ENCODE peak calls at places on chromosomes 5 and 9, in nine cellular contexts. X, W, J, E, L, N, P, D and T are unnamed samples.

GRCh38 chr9:135524130-135524861 is 3.1 kb downstream of the LCN1 start:
- DNase-seq in E (no peak), X (no peak), W (peak; percentile 15), P (peak; percentile 26), N (no peak), L (peak; percentile 50), J (no peak), D (no peak), T (peak; percentile 47)

GRCh38 chr9:22241024-22241423 is 205.6 kb upstream of the DMRTA1 start:
- DNase-seq in J (no peak), L (no peak), W (no peak), D (no peak), P (no peak), X (no peak), N (peak; percentile 20), E (no peak), T (no peak)

GRCh38 chr9:136012651-136013050 is 51.5 kb upstream of the UBAC1 start:
- DNase-seq in L (peak; percentile 56), J (no peak), N (peak; percentile 28), P (peak; percentile 25), X (peak; percentile 93), W (no peak), E (no peak), D (peak; percentile 15), T (peak; percentile 14)

GRCh38 chr9:125696106-125696647 is 10.8 kb downstream of the MAPKAP1 start:
- DNase-seq in N (no peak), J (no peak), X (no peak), E (no peak), P (no peak), W (no peak), L (no peak), D (no peak), T (peak; percentile 37)

GRCh38 chr9:19408693-19409405 is at the start of gene ACER2:
- DNase-seq in P (peak; percentile 83), L (peak; percentile 96), D (peak; percentile 84), J (peak; percentile 95), W (peak; percentile 98), E (peak; percentile 91), N (peak; percentile 76), X (peak; percentile 94), T (peak; percentile 90)

GRCh38 chr5:6638236-6638635 is 5.0 kb downstream of the SRD5A1 start:
- DNase-seq in L (no peak), E (no peak), X (no peak), W (no peak), N (no peak), P (no peak), J (no peak), D (no peak), T (no peak)

GRCh38 chr9:101398930-101399640 is 434 bp downstream of the ZNF189 start:
- DNase-seq in J (peak; percentile 12), P (no peak), D (no peak), W (peak; percentile 31), N (no peak), E (peak; percentile 25), X (peak; percentile 7), L (no peak), T (no peak)

GRCh38 chr9:98885575-98886292 is 58.0 kb upstream of the COL15A1 start:
- DNase-seq in E (no peak), W (no peak), X (no peak), N (no peak), J (no peak), P (no peak), L (no peak), D (no peak), T (no peak)

GRCh38 chr5:154575869-154576806 is 98.1 kb upstream of the HAND1 start:
- DNase-seq in L (no peak), J (peak; percentile 60), X (peak; percentile 79), E (no peak), D (no peak), P (no peak), N (no peak), W (no peak), T (no peak)

GRCh38 chr5:139138790-139139189 is 59.4 kb downstream of the SIL1 start:
- DNase-seq in N (peak; percentile 61), D (peak; percentile 56), J (peak; percentile 39), L (peak; percentile 61), P (peak; percentile 37), E (no peak), X (no peak), W (peak; percentile 66), T (peak; percentile 55)

GRCh38 chr5:139134906-139135305 is 63.3 kb downstream of the SIL1 start:
- DNase-seq in N (no peak), D (no peak), W (no peak), J (no peak), E (no peak), X (no peak), L (no peak), P (no peak), T (no peak)

GRCh38 chr5:139138109-139138508 is 60.1 kb downstream of the SIL1 start:
- DNase-seq in X (no peak), W (no peak), D (peak; percentile 39), J (no peak), P (peak; percentile 31), E (no peak), L (no peak), N (peak; percentile 67), T (peak; percentile 21)

GRCh38 chr5:139140631-139141071 is 57.5 kb downstream of the SIL1 start:
- DNase-seq in J (no peak), E (no peak), W (no peak), X (no peak), L (peak; percentile 60), D (peak; percentile 30), P (peak; percentile 81), N (peak; percentile 64), T (peak; percentile 18)

DNA sequence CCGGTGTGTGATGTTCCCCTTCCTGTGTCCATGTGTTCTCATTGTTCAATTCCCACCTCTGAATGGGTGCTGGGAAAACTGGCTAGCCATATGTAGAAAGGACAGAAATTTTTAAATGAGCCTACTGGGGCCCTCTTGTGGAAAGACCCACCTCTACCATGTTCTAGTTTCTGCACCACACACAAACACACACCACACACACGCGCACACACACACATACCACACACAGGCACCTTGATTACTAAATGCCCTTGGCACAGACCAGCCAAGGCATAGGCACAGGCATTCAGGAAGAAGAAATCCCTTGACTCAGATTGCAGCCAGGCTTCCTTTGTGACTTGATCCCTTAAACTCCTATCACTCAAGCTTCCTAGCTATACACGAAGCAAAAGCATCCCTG is 60.5 kb downstream of the SIL1 start:
- DNase-seq in L (peak; percentile 20), D (peak; percentile 26), N (peak; percentile 37), W (peak; percentile 47), J (peak; percentile 41), E (no peak), X (peak; percentile 2), P (peak; percentile 53), T (peak; percentile 72)
- TF ChIP-seq CTCF in L (peak; percentile 14), D (peak; percentile 37), N (peak; percentile 24), W (no peak), J (peak; percentile 44), E (no peak), X (peak; percentile 45), P (peak; percentile 41), T (peak; percentile 46)

GRCh38 chr9:75892168-75892901 is 1.9 kb downstream of the PCSK5 start:
- DNase-seq in J (peak; percentile 38), X (no peak), E (no peak), W (no peak), P (no peak), L (peak; percentile 52), N (no peak), D (no peak), T (no peak)
- H3K4me3 ChIP-seq in J (peak overlapping the region; percentile 83), X (no peak overlapping the region), E (peak overlapping the region; percentile 52), W (peak overlapping the region; percentile 74), P (peak overlapping the region; percentile 69), L (peak overlapping the region; percentile 92), N (peak overlapping the region; percentile 93), D (peak overlapping the region; percentile 64), T (peak overlapping the region; percentile 72)

DNA sequence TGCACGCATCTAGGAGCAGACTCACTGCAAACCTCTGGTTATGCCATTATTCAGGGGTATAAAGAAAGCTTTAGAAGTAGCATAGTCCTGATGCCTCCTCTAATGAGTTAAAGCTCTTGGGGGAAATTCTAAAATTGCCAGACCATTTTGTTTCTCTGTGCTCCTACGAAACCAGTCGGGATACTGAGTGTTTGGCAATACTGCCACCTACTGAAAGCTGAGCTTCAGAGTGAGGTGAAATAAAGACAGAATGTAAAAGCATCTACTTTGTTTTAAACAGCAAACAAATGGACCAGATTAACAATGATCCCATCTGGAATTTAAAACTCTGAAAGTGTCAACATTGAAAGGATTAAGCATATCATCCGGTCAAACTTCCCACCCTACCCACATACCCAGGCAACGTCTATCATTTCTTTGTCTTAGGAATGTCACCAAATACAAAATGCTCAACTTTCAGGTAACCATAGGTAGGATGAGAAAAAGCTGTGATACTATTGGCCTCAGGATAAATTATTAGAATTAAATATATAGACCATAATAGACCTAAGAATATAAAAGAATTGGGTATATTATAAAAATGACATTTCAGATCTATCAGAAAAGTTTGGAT is 77.8 kb upstream of the SHISAL2B start:
- DNase-seq in N (peak; percentile 37), E (no peak), L (peak; percentile 77), X (peak; percentile 41), W (peak; percentile 27), D (peak; percentile 64), P (peak; percentile 53), J (peak; percentile 75), T (peak; percentile 84)
- TF ChIP-seq CTCF in N (peak; percentile 90), E (no peak), L (peak; percentile 79), X (peak; percentile 89), W (peak; percentile 51), D (peak; percentile 83), P (peak; percentile 90), J (peak; percentile 83), T (peak; percentile 91)

GRCh38 chr9:137296214-137297059 is 5.6 kb downstream of the NRARP start:
- DNase-seq in W (peak; percentile 67), D (peak; percentile 50), J (no peak), X (no peak), E (no peak), N (peak; percentile 33), P (no peak), L (no peak), T (peak; percentile 91)
- H3K4me3 ChIP-seq in W (peak overlapping the region; percentile 42), D (no peak overlapping the region), J (peak overlapping the region; percentile 35), X (no peak overlapping the region), E (no peak overlapping the region), N (peak overlapping the region; percentile 25), P (no peak overlapping the region), L (no peak overlapping the region), T (peak overlapping the region; percentile 51)

DNA sequence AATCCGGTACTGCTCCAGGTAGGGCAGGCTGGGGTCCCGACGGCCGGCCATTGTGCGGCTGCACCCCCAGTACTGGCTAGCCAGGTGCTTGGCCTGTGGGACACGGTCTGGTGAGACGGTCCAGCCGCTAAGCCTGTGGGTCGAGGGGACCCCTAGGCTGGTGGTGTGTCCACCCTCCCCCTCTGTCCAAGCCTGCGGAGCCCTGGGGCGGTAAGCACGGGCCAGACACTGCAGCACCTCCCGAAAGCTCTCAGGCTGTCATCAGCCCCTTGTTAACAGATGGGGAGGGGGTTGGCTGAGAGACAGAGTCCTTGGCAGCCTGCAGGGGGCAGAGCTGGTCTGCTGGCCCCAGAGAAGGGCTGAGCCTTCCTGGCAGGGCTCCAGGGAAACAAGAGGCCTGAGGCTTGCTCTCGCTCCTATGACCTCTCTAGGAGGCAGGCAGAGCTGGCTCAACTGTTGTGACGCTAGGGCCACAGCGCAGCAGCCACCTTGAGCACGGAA is 11.8 kb upstream of the MRNIP start:
- DNase-seq in P (no peak), E (no peak), W (peak; percentile 62), N (no peak), J (peak; percentile 98), X (peak; percentile 30), L (no peak), D (peak; percentile 52), T (peak; percentile 75)
- TF ChIP-seq CTCF in P (no peak), E (no peak), W (no peak), N (no peak), J (no peak), X (peak; percentile 65), L (peak; percentile 37), D (peak; percentile 43), T (peak; percentile 57)